ENCODE peak calls at places on chromosomes 4 and X, in ten cellular contexts. One of them, this sample, is unnamed.

GRCh38 chr4:120964596-120964995 is 42.1 kb upstream of the PRDM5 start:
- DNase-seq in epithelial cell of esophagus: no peak
- DNase-seq in dorsolateral prefrontal cortex: no peak
- DNase-seq in AG09319: no peak
- DNase-seq in breast epithelium: no peak
- DNase-seq in type B pancreatic cell: no peak
- DNase-seq in stomach: no peak
- DNase-seq in GM13976: no peak
- DNase-seq in activated B cell treated with CpG ODN at 0.5 μM for 24 hours: no peak
- DNase-seq in endothelial cell: no peak
- DNase-seq in this sample: no peak

GRCh38 chr4:138055890-138056289 is 186.3 kb downstream of the SLC7A11 start:
- DNase-seq in epithelial cell of esophagus: peak
- DNase-seq in dorsolateral prefrontal cortex: no peak
- DNase-seq in AG09319: no peak
- DNase-seq in breast epithelium: no peak
- DNase-seq in type B pancreatic cell: no peak
- DNase-seq in stomach: no peak
- DNase-seq in GM13976: no peak
- DNase-seq in activated B cell treated with CpG ODN at 0.5 μM for 24 hours: no peak
- DNase-seq in endothelial cell: no peak
- DNase-seq in this sample: no peak

GRCh38 chr4:176443117-176443516 is 123.4 kb downstream of the SPCS3 start:
- DNase-seq in epithelial cell of esophagus: peak
- DNase-seq in dorsolateral prefrontal cortex: no peak
- DNase-seq in AG09319: peak
- DNase-seq in breast epithelium: no peak
- DNase-seq in type B pancreatic cell: no peak
- DNase-seq in stomach: no peak
- DNase-seq in GM13976: no peak
- DNase-seq in activated B cell treated with CpG ODN at 0.5 μM for 24 hours: no peak
- DNase-seq in endothelial cell: no peak
- DNase-seq in this sample: no peak

GRCh38 chrX:5775985-5776384 is 452.7 kb downstream of the NLGN4X start:
- DNase-seq in epithelial cell of esophagus: no peak
- DNase-seq in dorsolateral prefrontal cortex: no peak
- DNase-seq in AG09319: no peak
- DNase-seq in breast epithelium: no peak
- DNase-seq in type B pancreatic cell: no peak
- DNase-seq in stomach: no peak
- DNase-seq in GM13976: no peak
- DNase-seq in activated B cell treated with CpG ODN at 0.5 μM for 24 hours: no peak
- DNase-seq in endothelial cell: no peak
- DNase-seq in this sample: no peak

GRCh38 chr4:112514449-112515277 is 1.3 kb downstream of the NEUROG2 start:
- DNase-seq in epithelial cell of esophagus: no peak
- DNase-seq in dorsolateral prefrontal cortex: no peak
- DNase-seq in AG09319: no peak
- DNase-seq in breast epithelium: no peak
- DNase-seq in type B pancreatic cell: no peak
- DNase-seq in stomach: no peak
- DNase-seq in GM13976: peak
- DNase-seq in activated B cell treated with CpG ODN at 0.5 μM for 24 hours: no peak
- DNase-seq in endothelial cell: peak
- DNase-seq in this sample: no peak

GRCh38 chr4:155047755-155048154 is 160.7 kb upstream of the NPY2R start:
- DNase-seq in epithelial cell of esophagus: peak
- DNase-seq in dorsolateral prefrontal cortex: no peak
- DNase-seq in AG09319: no peak
- DNase-seq in breast epithelium: no peak
- DNase-seq in type B pancreatic cell: no peak
- DNase-seq in stomach: no peak
- DNase-seq in GM13976: no peak
- DNase-seq in activated B cell treated with CpG ODN at 0.5 μM for 24 hours: no peak
- DNase-seq in endothelial cell: no peak
- DNase-seq in this sample: no peak

GRCh38 chr4:84995386-84995785 is 28.9 kb upstream of the WDFY3 start:
- DNase-seq in epithelial cell of esophagus: no peak
- DNase-seq in dorsolateral prefrontal cortex: no peak
- DNase-seq in AG09319: no peak
- DNase-seq in breast epithelium: no peak
- DNase-seq in type B pancreatic cell: no peak
- DNase-seq in stomach: no peak
- DNase-seq in GM13976: no peak
- DNase-seq in activated B cell treated with CpG ODN at 0.5 μM for 24 hours: no peak
- DNase-seq in endothelial cell: no peak
- DNase-seq in this sample: no peak

GRCh38 chrX:2576793-2577192 is 76.0 kb upstream of the DHRSX start:
- DNase-seq in epithelial cell of esophagus: peak
- DNase-seq in dorsolateral prefrontal cortex: no peak
- DNase-seq in AG09319: no peak
- DNase-seq in breast epithelium: no peak
- DNase-seq in type B pancreatic cell: no peak
- DNase-seq in stomach: no peak
- DNase-seq in GM13976: no peak
- DNase-seq in activated B cell treated with CpG ODN at 0.5 μM for 24 hours: no peak
- DNase-seq in endothelial cell: no peak
- DNase-seq in this sample: no peak

GRCh38 chrX:106144755-106145639 is 23.1 kb upstream of the PWWP3B start:
- DNase-seq in epithelial cell of esophagus: peak
- DNase-seq in dorsolateral prefrontal cortex: no peak
- DNase-seq in AG09319: no peak
- DNase-seq in breast epithelium: no peak
- DNase-seq in type B pancreatic cell: no peak
- DNase-seq in stomach: peak
- DNase-seq in GM13976: no peak
- DNase-seq in activated B cell treated with CpG ODN at 0.5 μM for 24 hours: no peak
- DNase-seq in endothelial cell: no peak
- DNase-seq in this sample: no peak

GRCh38 chr4:4260185-4260751 is 12.2 kb upstream of the TMEM128 start:
- DNase-seq in epithelial cell of esophagus: peak
- DNase-seq in dorsolateral prefrontal cortex: no peak
- DNase-seq in AG09319: peak
- DNase-seq in breast epithelium: no peak
- DNase-seq in type B pancreatic cell: no peak
- DNase-seq in stomach: no peak
- DNase-seq in GM13976: peak
- DNase-seq in activated B cell treated with CpG ODN at 0.5 μM for 24 hours: no peak
- DNase-seq in endothelial cell: no peak
- DNase-seq in this sample: no peak
- TF ChIP-seq CTCF in epithelial cell of esophagus: peak
- TF ChIP-seq CTCF in dorsolateral prefrontal cortex: peak
- TF ChIP-seq CTCF in AG09319: peak
- TF ChIP-seq CTCF in breast epithelium: no peak
- TF ChIP-seq CTCF in type B pancreatic cell: peak
- TF ChIP-seq CTCF in stomach: no peak
- TF ChIP-seq CTCF in GM13976: no peak
- TF ChIP-seq CTCF in activated B cell treated with CpG ODN at 0.5 μM for 24 hours: no peak
- TF ChIP-seq CTCF in endothelial cell: no peak
- TF ChIP-seq CTCF in this sample: peak

GRCh38 chrX:151852294-151852693 is 60.4 kb upstream of the MAGEA4 start:
- DNase-seq in epithelial cell of esophagus: no peak
- DNase-seq in dorsolateral prefrontal cortex: no peak
- DNase-seq in AG09319: no peak
- DNase-seq in breast epithelium: no peak
- DNase-seq in type B pancreatic cell: no peak
- DNase-seq in stomach: no peak
- DNase-seq in GM13976: no peak
- DNase-seq in activated B cell treated with CpG ODN at 0.5 μM for 24 hours: no peak
- DNase-seq in endothelial cell: no peak
- DNase-seq in this sample: no peak
- TF ChIP-seq CTCF in epithelial cell of esophagus: no peak
- TF ChIP-seq CTCF in dorsolateral prefrontal cortex: no peak
- TF ChIP-seq CTCF in AG09319: no peak
- TF ChIP-seq CTCF in breast epithelium: no peak
- TF ChIP-seq CTCF in type B pancreatic cell: no peak
- TF ChIP-seq CTCF in stomach: no peak
- TF ChIP-seq CTCF in GM13976: no peak
- TF ChIP-seq CTCF in activated B cell treated with CpG ODN at 0.5 μM for 24 hours: no peak
- TF ChIP-seq CTCF in endothelial cell: no peak
- TF ChIP-seq CTCF in this sample: no peak

DNA sequence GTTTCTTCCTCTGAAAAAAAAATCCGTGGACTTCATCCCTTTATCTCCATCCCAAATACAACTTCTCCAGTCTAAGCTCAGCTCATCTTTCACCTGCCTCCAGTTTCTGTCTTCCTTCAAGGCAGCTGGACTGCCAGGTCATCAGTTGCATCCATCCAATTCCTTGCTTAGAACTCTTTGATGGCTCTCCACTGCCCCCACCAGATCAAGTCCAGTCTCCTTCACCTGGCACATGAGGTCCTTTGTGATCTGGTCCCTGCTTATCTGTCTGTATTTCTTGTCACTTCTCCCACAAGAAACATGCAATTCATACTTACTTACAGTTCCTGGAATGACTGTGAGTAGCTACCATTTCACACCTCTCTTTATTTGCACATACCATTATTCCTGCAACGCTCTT is 33.8 kb downstream of the OTUD6A start:
- DNase-seq in epithelial cell of esophagus: peak
- DNase-seq in dorsolateral prefrontal cortex: no peak
- DNase-seq in AG09319: no peak
- DNase-seq in breast epithelium: no peak
- DNase-seq in type B pancreatic cell: no peak
- DNase-seq in stomach: no peak
- DNase-seq in GM13976: no peak
- DNase-seq in activated B cell treated with CpG ODN at 0.5 μM for 24 hours: no peak
- DNase-seq in endothelial cell: peak
- DNase-seq in this sample: no peak
- TF ChIP-seq CTCF in epithelial cell of esophagus: peak
- TF ChIP-seq CTCF in dorsolateral prefrontal cortex: no peak
- TF ChIP-seq CTCF in AG09319: peak
- TF ChIP-seq CTCF in breast epithelium: no peak
- TF ChIP-seq CTCF in type B pancreatic cell: no peak
- TF ChIP-seq CTCF in stomach: no peak
- TF ChIP-seq CTCF in GM13976: no peak
- TF ChIP-seq CTCF in activated B cell treated with CpG ODN at 0.5 μM for 24 hours: no peak
- TF ChIP-seq CTCF in endothelial cell: no peak
- TF ChIP-seq CTCF in this sample: peak

GRCh38 chr4:186146443-186146842 is 41.9 kb downstream of the FAM149A start:
- DNase-seq in epithelial cell of esophagus: no peak
- DNase-seq in dorsolateral prefrontal cortex: no peak
- DNase-seq in AG09319: no peak
- DNase-seq in breast epithelium: no peak
- DNase-seq in type B pancreatic cell: no peak
- DNase-seq in stomach: no peak
- DNase-seq in GM13976: no peak
- DNase-seq in activated B cell treated with CpG ODN at 0.5 μM for 24 hours: no peak
- DNase-seq in endothelial cell: no peak
- DNase-seq in this sample: no peak

GRCh38 chr4:186144596-186145569 is 40.4 kb downstream of the FAM149A start:
- DNase-seq in epithelial cell of esophagus: peak
- DNase-seq in dorsolateral prefrontal cortex: peak
- DNase-seq in AG09319: no peak
- DNase-seq in breast epithelium: no peak
- DNase-seq in type B pancreatic cell: peak
- DNase-seq in stomach: peak
- DNase-seq in GM13976: no peak
- DNase-seq in activated B cell treated with CpG ODN at 0.5 μM for 24 hours: no peak
- DNase-seq in endothelial cell: peak
- DNase-seq in this sample: no peak

GRCh38 chr4:186149872-186150271 is 41.5 kb upstream of the CYP4V2 start:
- DNase-seq in epithelial cell of esophagus: peak
- DNase-seq in dorsolateral prefrontal cortex: no peak
- DNase-seq in AG09319: no peak
- DNase-seq in breast epithelium: no peak
- DNase-seq in type B pancreatic cell: peak
- DNase-seq in stomach: peak
- DNase-seq in GM13976: no peak
- DNase-seq in activated B cell treated with CpG ODN at 0.5 μM for 24 hours: no peak
- DNase-seq in endothelial cell: peak
- DNase-seq in this sample: no peak

GRCh38 chr4:186148335-186148975 is 42.9 kb upstream of the CYP4V2 start:
- DNase-seq in epithelial cell of esophagus: no peak
- DNase-seq in dorsolateral prefrontal cortex: no peak
- DNase-seq in AG09319: no peak
- DNase-seq in breast epithelium: no peak
- DNase-seq in type B pancreatic cell: no peak
- DNase-seq in stomach: no peak
- DNase-seq in GM13976: no peak
- DNase-seq in activated B cell treated with CpG ODN at 0.5 μM for 24 hours: no peak
- DNase-seq in endothelial cell: no peak
- DNase-seq in this sample: no peak

DNA sequence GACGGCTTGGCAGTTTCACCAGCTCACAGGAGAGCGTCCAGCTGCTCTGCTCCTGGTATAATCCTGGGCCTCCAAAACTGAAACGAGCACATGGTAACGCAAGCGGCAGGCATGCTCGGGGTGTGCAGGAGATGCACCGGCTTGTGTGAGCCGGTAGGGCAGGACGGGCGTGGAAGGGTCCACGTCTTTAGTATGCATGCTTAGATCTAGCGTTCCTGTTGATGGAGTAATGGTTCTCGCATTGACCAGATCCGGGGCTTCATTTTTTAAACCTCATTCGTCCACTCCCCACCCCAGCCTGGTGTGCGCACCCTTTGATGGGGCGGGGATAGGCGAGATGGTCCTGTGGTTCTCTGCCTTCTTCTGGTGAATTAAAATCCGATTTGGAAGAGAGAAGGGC is 39.7 kb downstream of the FAM149A start:
- DNase-seq in epithelial cell of esophagus: peak
- DNase-seq in dorsolateral prefrontal cortex: peak
- DNase-seq in AG09319: no peak
- DNase-seq in breast epithelium: no peak
- DNase-seq in type B pancreatic cell: no peak
- DNase-seq in stomach: no peak
- DNase-seq in GM13976: no peak
- DNase-seq in activated B cell treated with CpG ODN at 0.5 μM for 24 hours: no peak
- DNase-seq in endothelial cell: peak
- DNase-seq in this sample: no peak
- TF ChIP-seq CTCF in epithelial cell of esophagus: peak
- TF ChIP-seq CTCF in dorsolateral prefrontal cortex: no peak
- TF ChIP-seq CTCF in AG09319: no peak
- TF ChIP-seq CTCF in breast epithelium: no peak
- TF ChIP-seq CTCF in type B pancreatic cell: peak
- TF ChIP-seq CTCF in stomach: peak
- TF ChIP-seq CTCF in GM13976: no peak
- TF ChIP-seq CTCF in activated B cell treated with CpG ODN at 0.5 μM for 24 hours: no peak
- TF ChIP-seq CTCF in endothelial cell: no peak
- TF ChIP-seq CTCF in this sample: no peak

GRCh38 chr4:24131954-24132673 is 242.3 kb upstream of the PPARGC1A start:
- DNase-seq in epithelial cell of esophagus: no peak
- DNase-seq in dorsolateral prefrontal cortex: no peak
- DNase-seq in AG09319: no peak
- DNase-seq in breast epithelium: no peak
- DNase-seq in type B pancreatic cell: no peak
- DNase-seq in stomach: no peak
- DNase-seq in GM13976: no peak
- DNase-seq in activated B cell treated with CpG ODN at 0.5 μM for 24 hours: no peak
- DNase-seq in endothelial cell: no peak
- DNase-seq in this sample: no peak
- TF ChIP-seq CTCF in epithelial cell of esophagus: no peak
- TF ChIP-seq CTCF in dorsolateral prefrontal cortex: no peak
- TF ChIP-seq CTCF in AG09319: no peak
- TF ChIP-seq CTCF in breast epithelium: no peak
- TF ChIP-seq CTCF in type B pancreatic cell: no peak
- TF ChIP-seq CTCF in stomach: no peak
- TF ChIP-seq CTCF in GM13976: no peak
- TF ChIP-seq CTCF in activated B cell treated with CpG ODN at 0.5 μM for 24 hours: no peak
- TF ChIP-seq CTCF in endothelial cell: no peak
- TF ChIP-seq CTCF in this sample: no peak

This sample was measured in D721Med.